ENCODE peak calls at places on chromosomes 3 and 15, in five cellular contexts. G is testis, E is iPS DF 6.9, Y is dorsolateral prefrontal cortex, B is ovary. D is an unnamed sample.

GRCh38 chr3:162142511-162142910 is 645.9 kb downstream of the OTOL1 start:
- DNase-seq in G (no peak), E (no peak), Y (no peak), B (no peak), D (no peak)

GRCh38 chr15:99909914-99910313 is 176.7 kb upstream of the LYSMD4 start:
- DNase-seq in G (no peak), E (no peak), Y (no peak), B (no peak), D (no peak)

GRCh38 chr3:160577093-160577492 is 11.7 kb upstream of the KPNA4 start:
- DNase-seq in G (no peak), E (no peak), Y (no peak), B (no peak), D (no peak)

GRCh38 chr3:123011484-123011883 is 16.1 kb downstream of the SEMA5B start:
- DNase-seq in G (no peak), E (no peak), Y (no peak), B (no peak), D (no peak)

GRCh38 chr15:46857103-46857502 is 860.2 kb upstream of the SEMA6D start:
- DNase-seq in G (no peak), E (no peak), Y (no peak), B (no peak), D (no peak)

GRCh38 chr15:65307978-65308377 is 3.5 kb downstream of the RNU5B-1 start:
- DNase-seq in G (no peak), E (no peak), Y (no peak), B (no peak), D (no peak)

GRCh38 chr3:126100688-126101301 is 16.9 kb upstream of the SLC41A3 start:
- DNase-seq in G (no peak), E (no peak), Y (peak), B (no peak), D (no peak)

GRCh38 chr3:8319935-8320634 is 181.5 kb upstream of the LMCD1 start:
- DNase-seq in G (no peak), E (no peak), Y (no peak), B (no peak), D (peak)

GRCh38 chr3:18069564-18069963 is 327.1 kb upstream of the TBC1D5 start:
- DNase-seq in G (no peak), E (no peak), Y (no peak), B (no peak), D (no peak)
- H3K27ac ChIP-seq in G (no peak), E (no peak), Y (no peak), B (no peak), D (no peak)

DNA sequence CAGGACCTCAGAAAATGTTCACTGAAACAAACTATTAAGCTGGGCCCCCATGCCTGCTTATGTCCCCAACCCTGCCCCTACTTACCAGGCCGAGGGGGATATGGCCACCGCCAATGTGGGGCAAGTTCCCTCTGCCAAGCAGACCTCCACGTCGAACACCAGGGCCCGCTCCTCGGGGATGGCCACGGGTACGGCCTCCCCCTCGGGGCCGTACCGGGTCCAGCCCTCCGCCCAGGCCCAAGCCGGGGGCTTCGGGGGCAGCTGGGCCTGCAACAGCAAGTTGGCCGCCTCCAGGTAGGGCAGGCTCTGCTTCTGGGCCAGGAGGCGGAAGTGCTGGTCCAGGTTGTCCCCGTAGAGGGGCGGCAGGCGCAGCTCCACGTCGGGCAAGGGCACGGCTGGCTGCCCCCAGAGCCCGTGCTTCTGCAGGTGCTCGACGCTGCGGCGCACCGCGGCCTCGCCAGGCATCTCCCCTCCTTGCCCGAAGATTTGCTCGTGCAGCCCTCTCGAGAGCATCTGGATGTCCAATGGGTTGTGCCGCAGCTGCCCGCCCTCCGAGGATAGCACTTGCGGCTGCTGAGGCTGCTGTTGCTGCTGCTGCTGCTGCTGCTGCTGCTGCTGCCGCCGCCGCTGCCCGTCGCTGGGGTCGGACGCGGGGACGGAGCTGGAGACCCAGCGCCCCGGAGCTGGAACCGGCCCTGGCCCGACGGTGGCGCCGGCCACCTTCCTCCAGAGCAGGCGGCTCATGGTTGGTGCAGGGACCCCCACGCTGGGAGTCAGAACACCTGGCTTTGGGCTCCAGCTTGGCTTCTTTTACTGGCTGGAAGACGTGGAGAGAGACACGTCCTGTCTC is 1.4 kb downstream of the POLG start:
- DNase-seq in G (no peak), E (no peak), Y (no peak), B (peak), D (no peak)
- H3K4me3 ChIP-seq in G (peak), E (peak), Y (peak), B (peak), D (peak)

DNA sequence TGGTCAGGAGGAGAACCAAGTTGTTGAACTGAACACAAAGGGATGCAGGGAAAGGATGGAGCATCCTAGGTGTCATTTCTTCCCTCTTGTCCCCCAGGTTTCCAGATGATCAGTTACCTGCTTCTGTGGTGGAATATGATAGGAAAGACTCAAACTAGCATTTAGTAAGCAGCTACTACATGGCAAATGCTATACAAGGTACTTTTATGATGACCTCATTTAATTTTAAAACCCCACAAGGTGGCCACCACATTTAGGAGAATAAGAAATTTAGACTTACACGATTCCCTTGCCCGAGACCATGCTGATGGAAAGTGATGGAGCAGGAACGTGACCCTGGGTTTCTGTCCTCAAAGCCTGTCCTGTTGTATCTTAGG is 40.9 kb downstream of the CCR4 start:
- DNase-seq in G (no peak), E (no peak), Y (no peak), B (no peak), D (no peak)
- H3K27ac ChIP-seq in G (no peak), E (no peak), Y (no peak), B (no peak), D (no peak)

GRCh38 chr3:16482770-16483531 is 30.5 kb downstream of the RFTN1 start:
- DNase-seq in G (no peak), E (peak), Y (no peak), B (no peak), D (no peak)

GRCh38 chr3:16481570-16481897 is 32.0 kb downstream of the RFTN1 start:
- DNase-seq in G (no peak), E (no peak), Y (no peak), B (no peak), D (peak)

GRCh38 chr3:16482194-16482769 is 31.2 kb downstream of the RFTN1 start:
- DNase-seq in G (no peak), E (no peak), Y (no peak), B (no peak), D (no peak)

GRCh38 chr3:16478516-16478915 is 35.0 kb downstream of the RFTN1 start:
- DNase-seq in G (no peak), E (no peak), Y (no peak), B (no peak), D (no peak)

DNA sequence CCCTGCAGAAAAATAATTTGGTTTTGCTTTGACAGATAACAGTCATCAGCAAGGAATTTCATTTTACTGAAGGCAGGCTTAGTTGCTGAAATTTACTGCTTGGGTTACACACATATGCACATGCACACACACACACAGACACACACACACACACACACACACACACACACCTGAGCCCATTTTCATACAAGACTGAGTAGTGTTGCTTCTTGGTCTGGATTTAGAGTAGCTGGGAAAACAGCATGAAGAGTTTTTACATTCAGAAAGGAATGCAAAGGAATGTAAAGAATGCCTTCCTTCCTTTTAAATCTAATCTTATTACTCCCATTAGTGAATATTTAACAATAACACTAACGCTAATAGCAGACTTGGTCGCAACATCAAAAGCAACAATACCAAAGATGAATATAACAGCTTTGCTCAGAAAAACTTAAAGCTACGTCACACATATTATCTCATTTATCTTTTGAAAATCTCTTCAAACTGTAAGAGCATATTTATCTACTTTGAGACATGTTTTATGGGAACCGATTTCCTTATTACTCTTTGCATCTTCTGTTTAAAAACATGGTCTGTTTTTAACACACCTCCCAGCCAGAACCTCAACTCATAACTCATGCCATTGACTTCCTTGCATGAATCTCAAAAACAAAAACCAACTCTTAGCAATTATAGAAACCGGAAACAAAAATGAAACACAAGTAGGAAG is 32.5 kb downstream of the RFTN1 start:
- DNase-seq in G (no peak), E (no peak), Y (no peak), B (no peak), D (peak)
- H3K4me3 ChIP-seq in G (no peak), E (no peak), Y (no peak), B (no peak), D (no peak)

DNA sequence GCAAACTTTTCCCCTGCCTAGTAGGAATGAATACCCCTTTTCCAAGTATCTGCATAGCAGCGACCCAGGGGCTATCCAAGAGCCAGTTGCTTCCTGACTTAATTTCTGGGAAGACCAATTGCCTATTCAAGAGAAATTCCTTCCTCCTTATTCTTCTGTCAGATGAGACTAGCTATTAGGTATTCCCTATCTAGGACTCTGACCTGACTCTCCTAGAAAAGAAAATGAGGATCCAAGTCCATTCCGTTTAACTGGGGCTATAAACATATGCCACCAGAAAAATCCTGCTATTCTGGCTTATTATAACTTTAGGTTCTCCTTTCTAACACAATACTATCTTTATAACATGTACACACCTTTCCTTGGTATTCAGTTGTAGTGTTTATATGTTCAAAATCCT is 1.7 kb downstream of the HHLA2 start:
- DNase-seq in G (no peak), E (no peak), Y (no peak), B (no peak), D (no peak)
- H3K27ac ChIP-seq in G (no peak), E (no peak), Y (no peak), B (no peak), D (no peak)

GRCh38 chr3:64125561-64125960 is 99.7 kb downstream of the PRICKLE2 start:
- DNase-seq in G (no peak), E (no peak), Y (no peak), B (no peak), D (no peak)
- H3K4me3 ChIP-seq in G (no peak), E (no peak), Y (no peak), B (no peak), D (no peak)

DNA sequence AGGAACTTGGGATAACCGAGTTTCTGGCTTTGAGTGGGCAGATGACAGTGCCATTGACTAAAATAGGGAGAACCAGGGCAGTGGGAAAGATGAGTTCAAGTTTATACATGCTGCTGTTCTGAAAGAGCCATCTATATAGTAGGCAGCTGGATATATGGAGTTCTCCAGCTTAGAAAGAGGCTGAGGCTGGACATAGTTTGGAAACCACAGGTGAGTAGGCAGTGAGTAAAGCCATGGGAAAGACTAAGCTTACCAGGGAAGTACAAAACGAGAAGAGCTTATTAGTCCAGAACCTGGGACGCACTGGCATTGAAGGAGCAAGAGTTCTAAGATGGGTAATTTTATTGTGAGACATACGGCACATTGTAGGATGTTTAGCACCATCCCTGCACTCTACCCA is 54.2 kb downstream of the MSL2 start:
- DNase-seq in G (no peak), E (no peak), Y (no peak), B (no peak), D (no peak)
- H3K27ac ChIP-seq in G (no peak), E (no peak), Y (no peak), B (no peak), D (peak)

GRCh38 chr3:54120657-54121403 is 1.5 kb upstream of the CACNA2D3 start:
- DNase-seq in G (peak), E (no peak), Y (no peak), B (peak), D (no peak)
- H3K4me3 ChIP-seq in G (peak), E (peak), Y (peak), B (peak), D (no peak)